ENCODE peak calls at places on chromosomes 7 and 10, in four cellular contexts. A is thoracic aorta, S is dorsolateral prefrontal cortex, F is mesendoderm. X is an unnamed sample.

GRCh38 chr10:672992-673391 is 16.5 kb downstream of the DIP2C start:
- DNase-seq in A (no peak), S (no peak), F (no peak), X (no peak)

GRCh38 chr7:125871431-125871830 is 941.8 kb upstream of the POT1 start:
- DNase-seq in A (no peak), S (no peak), F (no peak), X (no peak)

GRCh38 chr7:76269895-76270294 is 32.6 kb upstream of the HSPB1 start:
- DNase-seq in A (no peak), S (peak), F (no peak), X (no peak)

GRCh38 chr7:114081606-114082425 is 163.0 kb upstream of the PPP1R3A start:
- DNase-seq in A (no peak), S (no peak), F (peak), X (no peak)

GRCh38 chr10:119252051-119252465 is 44.7 kb downstream of the GRK5 start:
- DNase-seq in A (no peak), S (no peak), F (no peak), X (no peak)

GRCh38 chr10:13087601-13087985 is 12.4 kb upstream of the OPTN start:
- DNase-seq in A (no peak), S (no peak), F (no peak), X (no peak)

GRCh38 chr10:119306514-119306951 is 99.2 kb downstream of the GRK5 start:
- DNase-seq in A (no peak), S (no peak), F (no peak), X (no peak)

GRCh38 chr7:50359258-50359994 is 54.9 kb downstream of the IKZF1 start:
- DNase-seq in A (no peak), S (no peak), F (no peak), X (no peak)

GRCh38 chr10:3783313-3783689 is 1.7 kb downstream of the KLF6 start:
- DNase-seq in A (no peak), S (no peak), F (peak), X (peak)

GRCh38 chr7:1532456-1533254 is 2.2 kb downstream of the MAFK start:
- DNase-seq in A (peak), S (no peak), F (no peak), X (peak)

GRCh38 chr10:65670087-65670486 is 1255.7 kb upstream of the LRRTM3 start:
- DNase-seq in A (no peak), S (no peak), F (no peak), X (no peak)

GRCh38 chr10:129031233-129032150 is 435.5 kb upstream of the MGMT start:
- DNase-seq in A (no peak), S (peak), F (peak), X (no peak)

GRCh38 chr7:134891262-134892001 is 94.9 kb upstream of the AGBL3 start:
- DNase-seq in A (no peak), S (peak), F (peak), X (no peak)

GRCh38 chr7:30846378-30846777 is 65.3 kb upstream of the AQP1 start:
- DNase-seq in A (no peak), S (no peak), F (no peak), X (no peak)

GRCh38 chr10:50231515-50232260 is 19.6 kb downstream of the ASAH2 start:
- DNase-seq in A (no peak), S (no peak), F (no peak), X (no peak)

GRCh38 chr10:59901481-59901880 is 4.9 kb downstream of the CCDC6 start:
- DNase-seq in A (no peak), S (no peak), F (no peak), X (no peak)

GRCh38 chr10:110387983-110388681 is 83.4 kb upstream of the SMNDC1 start:
- DNase-seq in A (no peak), S (no peak), F (no peak), X (no peak)

GRCh38 chr7:5470721-5471311 is 47.2 kb upstream of the TNRC18 start:
- DNase-seq in A (no peak), S (peak), F (no peak), X (no peak)

GRCh38 chr10:110052911-110053310 is 45.1 kb downstream of the ADD3 start:
- DNase-seq in A (no peak), S (no peak), F (no peak), X (no peak)

GRCh38 chr10:12194752-12195271 is 879 bp downstream of the NUDT5 start:
- DNase-seq in A (no peak), S (no peak), F (peak), X (no peak)

GRCh38 chr7:5360451-5360850 is 63.2 kb downstream of the TNRC18 start:
- DNase-seq in A (no peak), S (no peak), F (no peak), X (no peak)

GRCh38 chr7:67653856-67654442 is 657.3 kb downstream of the TYW1 start:
- DNase-seq in A (no peak), S (no peak), F (no peak), X (no peak)

GRCh38 chr7:149414745-149415390 is 46.0 kb downstream of the ZNF777 start:
- DNase-seq in A (no peak), S (peak), F (peak), X (peak)

GRCh38 chr10:125783957-125784356 is 8.3 kb upstream of the MMP21 start:
- DNase-seq in A (no peak), S (no peak), F (no peak), X (no peak)

GRCh38 chr10:43734716-43735115 is 86.0 kb upstream of the ZNF32 start:
- DNase-seq in A (no peak), S (no peak), F (no peak), X (no peak)

GRCh38 chr7:4073750-4074149 is 608.3 kb upstream of the FOXK1 start:
- DNase-seq in A (no peak), S (no peak), F (no peak), X (no peak)

GRCh38 chr7:81195033-81195432 is 276.2 kb upstream of the SEMA3C start:
- DNase-seq in A (no peak), S (no peak), F (no peak), X (no peak)

GRCh38 chr10:59907918-59908807 is 1.8 kb upstream of the CCDC6 start:
- DNase-seq in A (peak), S (no peak), F (peak), X (peak)

GRCh38 chr10:74968621-74969019 is 142.2 kb downstream of the KAT6B start:
- DNase-seq in A (no peak), S (no peak), F (no peak), X (no peak)
- H3K4me3 ChIP-seq in A (no peak), S (no peak), F (no peak), X (no peak)

GRCh38 chr7:139727151-139727705 is 50.6 kb downstream of the HIPK2 start:
- DNase-seq in A (no peak), S (no peak), F (no peak), X (no peak)
- H3K4me3 ChIP-seq in A (no peak), S (no peak), F (no peak), X (no peak)

DNA sequence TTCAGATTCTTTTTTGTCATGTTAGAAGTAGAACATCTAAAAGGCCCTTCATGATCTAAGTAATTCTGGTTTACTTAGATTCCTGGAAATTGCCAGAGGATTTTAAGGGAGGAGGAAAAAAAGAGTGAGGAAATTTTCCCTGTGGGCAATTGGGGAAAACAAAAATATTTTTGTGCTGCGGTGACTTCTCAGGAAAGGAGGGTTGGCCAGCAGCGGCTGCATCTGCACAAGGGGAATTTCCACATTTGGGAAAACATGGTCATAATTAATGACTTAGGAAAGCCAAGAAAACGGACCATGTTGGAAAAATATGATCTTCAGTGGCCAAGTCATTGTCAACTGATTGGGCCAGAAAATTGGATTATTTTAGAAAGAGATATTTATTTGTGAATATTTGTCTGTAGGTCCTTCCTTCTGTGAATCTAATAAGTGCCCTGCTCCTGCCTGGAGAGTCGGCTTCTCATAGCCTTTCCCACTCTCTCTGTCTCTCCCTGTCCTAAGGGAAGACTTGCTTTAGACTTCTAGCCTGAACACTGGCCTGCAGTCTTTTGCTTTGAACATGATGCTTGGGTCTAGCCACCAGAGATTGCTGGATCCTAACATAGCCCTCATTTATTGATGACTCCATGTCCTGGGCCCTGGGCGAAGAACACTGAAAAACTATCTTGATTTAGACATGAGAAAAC is 124.2 kb upstream of the MKLN1 start:
- DNase-seq in A (no peak), S (no peak), F (no peak), X (no peak)
- H3K4me3 ChIP-seq in A (no peak), S (no peak), F (no peak), X (no peak)

DNA sequence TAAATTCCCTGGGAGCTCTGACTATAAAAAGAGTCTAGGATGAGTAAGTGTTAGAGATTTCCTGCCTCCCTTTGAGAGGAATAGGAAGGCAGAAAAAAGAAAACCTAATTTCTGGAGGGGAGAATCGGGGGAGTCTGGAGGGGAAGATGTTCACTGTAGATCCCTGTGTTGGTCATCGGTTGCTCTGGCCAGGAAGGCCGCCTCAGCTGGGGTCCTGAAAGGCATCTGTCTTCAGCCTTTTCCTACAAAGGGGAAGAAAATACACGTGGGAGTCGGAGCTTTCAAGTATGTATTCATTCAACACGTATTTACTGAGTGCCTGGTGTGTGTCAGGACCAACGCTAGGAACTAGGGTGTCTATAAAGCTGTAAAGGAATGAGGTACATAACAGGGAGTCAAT is 101.2 kb downstream of the ICA1 start:
- DNase-seq in A (no peak), S (no peak), F (no peak), X (no peak)
- H3K4me3 ChIP-seq in A (no peak), S (no peak), F (no peak), X (no peak)

GRCh38 chr10:102796407-102797176 is 40.6 kb downstream of the CYP17A1 start:
- DNase-seq in A (no peak), S (peak), F (no peak), X (peak)
- H3K4me3 ChIP-seq in A (peak), S (no peak), F (no peak), X (no peak)

GRCh38 chr7:36284470-36284869 is 105.2 kb upstream of the ANLN start:
- DNase-seq in A (no peak), S (no peak), F (peak), X (no peak)

GRCh38 chr7:36286688-36287087 is 103.0 kb upstream of the ANLN start:
- DNase-seq in A (no peak), S (no peak), F (no peak), X (no peak)

GRCh38 chr7:36283711-36284130 is 105.9 kb upstream of the ANLN start:
- DNase-seq in A (no peak), S (peak), F (no peak), X (peak)

GRCh38 chr7:36286241-36286640 is 103.4 kb upstream of the ANLN start:
- DNase-seq in A (no peak), S (no peak), F (no peak), X (no peak)

GRCh38 chr7:36285276-36285675 is 104.4 kb upstream of the ANLN start:
- DNase-seq in A (no peak), S (no peak), F (no peak), X (no peak)
- H3K4me3 ChIP-seq in A (no peak), S (no peak), F (no peak), X (no peak)

DNA sequence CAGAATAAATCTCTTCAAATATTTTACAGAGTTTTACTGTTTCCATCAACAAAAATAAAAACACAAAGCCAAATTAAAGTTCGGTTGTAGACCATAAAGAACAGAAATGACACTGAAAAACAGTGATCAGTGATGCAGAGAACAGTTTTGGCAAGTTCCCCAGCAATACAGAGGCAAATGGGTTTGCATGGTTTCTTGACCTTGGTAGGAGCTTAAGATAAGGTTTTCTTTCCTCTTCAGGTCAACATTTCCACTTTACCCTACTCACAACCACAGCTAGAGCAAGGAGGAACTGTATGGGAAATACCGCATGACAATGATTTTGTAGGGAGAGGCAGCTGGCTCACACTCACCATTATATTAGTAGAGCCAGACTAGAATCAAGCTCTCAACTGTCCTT is 199.5 kb downstream of the SH2D4B start:
- DNase-seq in A (no peak), S (no peak), F (peak), X (no peak)
- H3K4me3 ChIP-seq in A (no peak), S (no peak), F (no peak), X (no peak)

DNA sequence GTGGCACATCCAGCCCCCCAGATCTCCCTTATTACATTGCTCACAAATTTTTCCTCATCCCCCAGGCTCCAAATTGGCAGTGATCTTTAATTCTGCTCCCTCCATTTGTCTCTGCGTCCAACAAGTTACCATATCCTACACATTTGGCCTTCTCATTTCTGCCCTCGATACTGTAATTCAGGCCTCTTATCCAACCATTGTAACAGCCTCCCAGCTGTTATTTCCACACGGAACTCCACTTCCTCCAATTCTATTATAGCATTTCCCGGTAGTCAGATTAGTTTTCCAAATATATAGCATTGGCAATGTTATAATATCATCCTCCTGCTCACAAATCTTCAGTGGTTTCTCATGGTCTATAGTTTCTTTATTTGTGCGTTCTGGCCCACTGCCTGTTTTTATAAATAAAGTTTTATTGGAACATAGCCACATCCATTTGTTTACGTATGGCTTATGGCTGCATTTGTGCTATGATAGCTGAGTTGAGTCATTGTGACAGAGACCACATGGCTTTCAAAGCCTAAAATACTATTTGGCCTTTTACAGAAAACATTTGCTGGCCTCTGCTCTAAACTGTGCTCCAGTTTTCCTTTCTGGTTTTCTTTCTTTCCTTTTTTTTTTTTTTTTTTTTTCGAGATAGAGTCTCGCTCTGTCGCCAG is 126.5 kb upstream of the ZNF438 start:
- DNase-seq in A (no peak), S (no peak), F (no peak), X (no peak)
- H3K4me3 ChIP-seq in A (peak), S (no peak), F (no peak), X (peak)